ENCODE peak calls at places on chromosomes 12 and 14, in four cellular contexts. L, S, K and O are unnamed samples.

GRCh38 chr12:104710940-104711725 is 247.0 kb downstream of the SLC41A2 start:
- DNase-seq in L (no peak), S (no peak), K (no peak), O (no peak)

GRCh38 chr12:100794441-100795192 is at the start of gene ANO4:
- DNase-seq in L (peak), S (no peak), K (no peak), O (no peak)

GRCh38 chr12:85835810-85836715 is at the start of gene RASSF9:
- DNase-seq in L (no peak), S (no peak), K (peak), O (no peak)

GRCh38 chr12:98198261-98198982 is 317.0 kb upstream of the TMPO start:
- DNase-seq in L (no peak), S (no peak), K (no peak), O (no peak)

GRCh38 chr12:75481013-75481705 is 604 bp downstream of the GLIPR1 start:
- DNase-seq in L (no peak), S (no peak), K (no peak), O (no peak)

GRCh38 chr14:59425322-59425945 is 39.7 kb downstream of the GPR135 start:
- DNase-seq in L (no peak), S (no peak), K (no peak), O (no peak)

GRCh38 chr12:42564540-42564939 is 25.0 kb downstream of the PRICKLE1 start:
- DNase-seq in L (no peak), S (no peak), K (no peak), O (no peak)

GRCh38 chr14:93008381-93008780 is 85.4 kb downstream of the CHGA start:
- DNase-seq in L (no peak), S (peak), K (no peak), O (no peak)

GRCh38 chr12:52056801-52057613 is 5.8 kb downstream of the NR4A1 start:
- DNase-seq in L (no peak), S (no peak), K (no peak), O (peak)

GRCh38 chr12:122830517-122831214 is 4.6 kb upstream of the HIP1R start:
- DNase-seq in L (no peak), S (peak), K (no peak), O (peak)

GRCh38 chr12:77231548-77231947 is 166.2 kb upstream of the E2F7 start:
- DNase-seq in L (no peak), S (no peak), K (no peak), O (no peak)

GRCh38 chr14:68444449-68445168 is 348.3 kb downstream of the ZFP36L1 start:
- DNase-seq in L (no peak), S (no peak), K (peak), O (no peak)

GRCh38 chr12:9786726-9787339 is 26.1 kb upstream of the CD69 start:
- DNase-seq in L (no peak), S (no peak), K (no peak), O (no peak)

GRCh38 chr14:55105991-55106390 is 23.1 kb upstream of the LGALS3 start:
- DNase-seq in L (no peak), S (no peak), K (no peak), O (no peak)

GRCh38 chr12:105457026-105457425 is 126.5 kb downstream of the C12orf75 start:
- DNase-seq in L (no peak), S (no peak), K (no peak), O (no peak)

GRCh38 chr12:32595251-32595650 is 83.8 kb upstream of the DNM1L start:
- DNase-seq in L (no peak), S (no peak), K (no peak), O (no peak)

GRCh38 chr14:61080591-61081010 is 99.6 kb downstream of the SLC38A6 start:
- DNase-seq in L (no peak), S (no peak), K (no peak), O (no peak)

GRCh38 chr12:105659355-105660075 is 329.0 kb downstream of the C12orf75 start:
- DNase-seq in L (no peak), S (no peak), K (no peak), O (no peak)

GRCh38 chr12:42935090-42935489 is 345.5 kb upstream of the PRICKLE1 start:
- DNase-seq in L (no peak), S (no peak), K (no peak), O (no peak)

GRCh38 chr14:105937253-105938054 is 411.1 kb downstream of the TMEM121 start:
- DNase-seq in L (no peak), S (no peak), K (no peak), O (no peak)

GRCh38 chr12:57010627-57011224 is 4.4 kb upstream of the ZBTB39 start:
- DNase-seq in L (no peak), S (no peak), K (no peak), O (no peak)

GRCh38 chr12:106576848-106577247 is 6.0 kb upstream of the RFX4 start:
- DNase-seq in L (no peak), S (no peak), K (no peak), O (no peak)

GRCh38 chr12:74776378-74776777 is 238.7 kb downstream of the ATXN7L3B start:
- DNase-seq in L (no peak), S (no peak), K (no peak), O (no peak)

GRCh38 chr12:2858334-2858733 is 1.5 kb upstream of the TEX52 start:
- DNase-seq in L (no peak), S (no peak), K (no peak), O (no peak)

GRCh38 chr14:104048758-104049496 is 36.6 kb upstream of the ASPG start:
- DNase-seq in L (no peak), S (no peak), K (no peak), O (no peak)

GRCh38 chr12:120903382-120903817 is 758 bp downstream of the SPPL3 start:
- DNase-seq in L (peak), S (peak), K (peak), O (peak)

GRCh38 chr14:67971627-67972625 is 152.3 kb downstream of the RAD51B start:
- DNase-seq in L (no peak), S (no peak), K (no peak), O (no peak)

GRCh38 chr12:116892318-116892717 is 11.1 kb upstream of the HRK start:
- DNase-seq in L (no peak), S (no peak), K (no peak), O (peak)

GRCh38 chr12:113860950-113861349 is 105.2 kb downstream of the RBM19 start:
- DNase-seq in L (no peak), S (no peak), K (no peak), O (peak)

GRCh38 chr14:102903248-102903888 is 19.1 kb upstream of the AMN start:
- DNase-seq in L (no peak), S (no peak), K (no peak), O (no peak)

GRCh38 chr12:124749725-124750124 is 113.9 kb downstream of the SCARB1 start:
- DNase-seq in L (no peak), S (no peak), K (no peak), O (no peak)

GRCh38 chr14:80455031-80455430 is 243.7 kb upstream of the DIO2 start:
- DNase-seq in L (no peak), S (no peak), K (no peak), O (no peak)

GRCh38 chr12:1607940-1608782 is 13.8 kb upstream of the FBXL14 start:
- DNase-seq in L (no peak), S (no peak), K (no peak), O (no peak)

GRCh38 chr14:25121342-25122129 is 71.6 kb upstream of the STXBP6 start:
- DNase-seq in L (no peak), S (no peak), K (peak), O (peak)
- TF ChIP-seq RNF2 in L (no peak), S (no peak), K (no peak), O (no peak)

GRCh38 chr12:119145367-119145766 is 33.4 kb upstream of the HSPB8 start:
- DNase-seq in L (peak), S (no peak), K (no peak), O (no peak)
- TF ChIP-seq RNF2 in L (no peak), S (no peak), K (no peak), O (no peak)

DNA sequence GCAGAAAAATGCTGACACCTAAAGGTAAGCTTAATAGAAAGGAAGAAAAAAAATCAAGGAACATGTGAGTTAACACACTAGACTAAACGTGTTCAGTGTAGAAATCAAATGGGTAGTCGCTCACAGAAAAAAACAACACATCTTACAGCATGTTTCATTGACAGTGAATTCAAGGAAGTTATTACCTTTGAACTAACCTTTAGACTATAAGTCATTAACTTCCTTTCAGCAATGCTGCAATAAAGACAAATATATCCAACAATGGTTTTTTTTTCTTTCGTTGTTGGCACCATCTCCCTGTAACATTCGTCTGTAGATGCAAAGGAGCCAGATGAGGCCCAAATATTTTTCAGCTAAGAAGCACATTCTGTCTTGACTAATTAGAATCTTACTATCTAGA is 31.0 kb downstream of the RTRAF start:
- DNase-seq in L (no peak), S (no peak), K (no peak), O (no peak)
- TF ChIP-seq RNF2 in L (no peak), S (no peak), K (no peak), O (no peak)

GRCh38 chr12:90757957-90758356 is 197.0 kb downstream of the CCER1 start:
- DNase-seq in L (no peak), S (no peak), K (no peak), O (no peak)
- TF ChIP-seq RNF2 in L (no peak), S (no peak), K (no peak), O (no peak)

DNA sequence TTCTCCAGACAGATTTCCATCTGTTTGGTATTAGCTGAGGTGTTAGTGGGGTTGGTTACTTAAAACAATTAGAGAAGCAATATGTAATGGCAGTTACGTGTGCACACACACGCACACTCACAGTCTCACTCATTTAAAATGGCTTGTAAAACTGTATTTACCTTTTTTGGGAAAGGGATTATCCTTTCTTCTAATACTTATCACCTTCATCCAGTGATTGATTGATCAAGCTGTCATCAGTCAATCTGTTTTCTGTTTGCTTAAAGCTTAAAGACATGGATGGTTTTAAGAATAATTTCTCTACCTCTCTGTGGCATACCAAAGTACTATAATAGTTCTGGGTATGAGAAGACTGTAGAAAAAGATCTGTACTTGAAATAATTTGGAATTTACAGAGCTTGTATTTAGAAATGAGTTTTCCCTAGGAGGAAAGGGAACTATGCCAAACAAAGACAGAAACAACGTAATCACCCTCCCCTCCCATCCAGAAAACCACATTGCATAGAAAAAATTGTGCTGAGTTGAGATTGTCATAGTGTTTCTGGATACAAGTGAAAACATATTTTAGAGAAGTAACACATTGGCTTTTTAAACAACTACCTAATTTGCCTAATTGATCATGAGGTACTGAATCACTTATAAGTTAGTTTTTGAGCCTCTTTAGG is 455.8 kb downstream of the PCNX1 start:
- DNase-seq in L (no peak), S (no peak), K (no peak), O (no peak)
- TF ChIP-seq RNF2 in L (no peak), S (no peak), K (no peak), O (no peak)